ENCODE peak calls at places on chromosome X, in seven cellular contexts. F is neuronal stem cell; M is cardiac muscle cell; B is hepatocyte; A is activated CD4-positive, alpha-beta T cell treated with anti-CD3 and anti-CD28 coated beads for 4 hours; S is SK-N-MC; C is iPS DF 19.7. N is an unnamed sample.

GRCh38 chrX:44063611-44064010 is 90.4 kb upstream of the NDP start:
- DNase-seq in F (no peak), M (no peak), B (no peak), A (no peak), S (no peak), C (no peak), N (no peak)

GRCh38 chrX:119067023-119067739 is 5.6 kb upstream of the CT47C1 start:
- DNase-seq in F (peak; percentile 17), M (peak; percentile 70), B (peak; percentile 69), A (peak; percentile 25), S (no peak), C (no peak), N (peak; percentile 25)

GRCh38 chrX:71938371-71938770 is 27.7 kb downstream of the NHSL2 start:
- DNase-seq in F (no peak), M (no peak), B (no peak), A (no peak), S (no peak), C (no peak), N (no peak)

GRCh38 chrX:65644621-65645287 is 22.7 kb upstream of the MSN start:
- DNase-seq in F (no peak), M (peak; percentile 86), B (peak; percentile 47), A (no peak), S (no peak), C (no peak), N (no peak)

GRCh38 chrX:119758682-119759332 is 419 bp downstream of the SOWAHD start:
- DNase-seq in F (no peak), M (no peak), B (peak; percentile 54), A (peak; percentile 8), S (no peak), C (no peak), N (peak; percentile 23)

GRCh38 chrX:45200741-45201234 is at the start of gene DIPK2B:
- DNase-seq in F (no peak), M (no peak), B (no peak), A (no peak), S (no peak), C (no peak), N (no peak)

GRCh38 chrX:107117993-107118321 is 665 bp downstream of the RBM41 start:
- DNase-seq in F (peak; percentile 0), M (peak; percentile 2), B (no peak), A (no peak), S (no peak), C (no peak), N (no peak)

GRCh38 chrX:107673933-107674479 is 45.7 kb downstream of the PRPS1 start:
- DNase-seq in F (no peak), M (peak; percentile 95), B (peak; percentile 88), A (peak; percentile 86), S (no peak), C (no peak), N (peak; percentile 90)